ENCODE peak calls at places on chromosomes 5 and 9, in eight cellular contexts. I is GM23338, P is H1, F is HCT116, Q is SK-N-SH, C is K562, R is HepG2, A is GM12878. B is an unnamed sample.

GRCh38 chr5:6220346-6221088 is 157.8 kb downstream of the MED10 start:
- DNase-seq in A (no peak), R (peak), Q (no peak), F (no peak), C (no peak), P (no peak), I (no peak), B (no peak)

GRCh38 chr5:127934791-127935256 is 148.7 kb upstream of the SLC12A2 start:
- DNase-seq in Q (no peak), R (peak), P (peak), F (peak), C (no peak), A (no peak), I (peak), B (peak)

GRCh38 chr9:1083325-1083913 is 33.3 kb downstream of the DMRT2 start:
- DNase-seq in I (peak), F (no peak), Q (peak), C (no peak), P (peak), A (no peak), R (no peak), B (no peak)

GRCh38 chr5:142770650-142771609 is 753 bp downstream of the ARHGAP26 start:
- DNase-seq in A (no peak), R (peak), C (peak), P (no peak), F (no peak), Q (peak), I (peak), B (peak)

GRCh38 chr5:5078009-5078897 is 61.9 kb upstream of the ADAMTS16 start:
- DNase-seq in F (no peak), A (no peak), C (no peak), P (peak), I (peak), Q (peak), R (no peak), B (no peak)

GRCh38 chr9:107286057-107286456 is 3.0 kb downstream of the RAD23B start:
- DNase-seq in I (no peak), Q (no peak), R (peak), F (no peak), C (peak), P (no peak), A (no peak), B (peak)

GRCh38 chr9:136023401-136024225 is 62.4 kb upstream of the UBAC1 start:
- DNase-seq in I (no peak), P (no peak), C (no peak), F (no peak), A (no peak), R (no peak), Q (peak), B (peak)

GRCh38 chr5:66909364-66909763 is 287.2 kb downstream of the CD180 start:
- DNase-seq in R (no peak), F (no peak), Q (no peak), I (no peak), P (no peak), C (no peak), A (no peak), B (no peak)

GRCh38 chr5:150058480-150059126 is 27.8 kb downstream of the CSF1R start:
- DNase-seq in R (no peak), Q (peak), I (no peak), P (no peak), F (no peak), A (no peak), C (peak), B (no peak)

GRCh38 chr9:136392538-136393449 is 7.2 kb downstream of the SNAPC4 start:
- DNase-seq in R (no peak), I (no peak), C (no peak), Q (no peak), F (no peak), P (no peak), A (no peak), B (no peak)

GRCh38 chr9:129930743-129931142 is 95.5 kb downstream of the USP20 start:
- DNase-seq in R (no peak), Q (no peak), A (no peak), F (no peak), C (peak), I (no peak), P (no peak), B (no peak)

GRCh38 chr5:173020643-173021042 is 35.5 kb upstream of the CREBRF start:
- DNase-seq in I (no peak), F (no peak), Q (no peak), A (no peak), C (no peak), P (no peak), R (no peak), B (no peak)

GRCh38 chr5:150341331-150341730 is 16.2 kb upstream of the TCOF1 start:
- DNase-seq in Q (no peak), P (no peak), A (no peak), C (no peak), I (no peak), R (no peak), F (no peak), B (no peak)

GRCh38 chr9:95626885-95627558 is 110.3 kb upstream of the PTCH1 start:
- DNase-seq in I (no peak), F (no peak), Q (no peak), R (no peak), C (no peak), A (no peak), P (no peak), B (peak)

DNA sequence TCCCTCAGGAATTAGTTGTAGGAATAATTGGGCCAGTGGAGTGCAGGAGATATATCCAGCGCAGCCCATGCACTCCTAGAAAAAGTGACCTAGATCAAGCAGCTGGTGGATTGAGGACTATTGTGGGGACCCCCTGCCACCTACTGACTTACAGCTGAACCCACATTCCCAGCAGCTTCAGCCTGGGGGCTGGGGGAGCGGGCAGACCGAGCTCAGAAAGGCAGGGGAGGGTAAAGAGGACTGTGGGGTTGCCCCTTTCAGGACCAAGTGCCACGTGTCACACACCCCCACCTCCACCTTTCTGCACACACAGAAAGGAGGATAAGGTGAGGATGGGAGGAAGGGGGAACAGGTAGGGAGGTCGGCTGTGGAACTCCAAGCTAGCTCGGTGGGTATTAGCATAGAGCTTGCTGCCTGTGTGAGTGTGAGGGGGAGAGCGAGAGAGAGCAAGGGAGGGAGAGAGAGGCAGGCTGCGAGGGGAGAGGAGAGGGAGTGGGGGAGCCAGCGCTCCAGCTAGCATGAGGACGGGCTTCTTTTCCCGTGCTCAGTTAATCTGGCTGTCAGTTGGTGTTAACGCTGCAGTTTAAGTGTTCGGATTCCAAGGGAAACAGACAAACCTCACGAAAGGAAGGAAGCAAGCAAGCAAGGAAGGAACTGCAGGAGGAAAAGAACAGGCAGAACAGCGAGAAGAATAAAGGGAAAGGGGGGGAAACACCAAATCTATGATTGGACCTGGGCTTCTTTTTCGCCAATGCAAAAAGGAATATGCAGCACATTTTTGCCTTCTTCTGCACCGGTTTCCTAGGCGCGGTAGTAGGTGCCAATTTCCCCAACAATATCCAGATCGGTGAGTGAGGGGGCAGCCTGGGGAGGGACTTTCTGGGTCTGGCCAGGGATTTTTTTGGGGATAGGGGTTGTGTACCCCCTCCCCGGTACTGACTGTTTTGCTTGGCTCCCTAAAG is at the start of gene GRIA1:
- DNase-seq in P (peak), Q (peak), R (no peak), F (no peak), I (peak), C (no peak), A (no peak), B (no peak)
- H2AFZ ChIP-seq in P (peak), Q (no peak), R (no peak), F (no peak), I (peak), C (no peak), A (no peak), B (no peak)

GRCh38 chr5:147396070-147396469 is 113.8 kb downstream of the DPYSL3 start:
- DNase-seq in A (no peak), Q (no peak), R (no peak), C (peak), I (no peak), F (no peak), P (no peak), B (no peak)

GRCh38 chr5:147393866-147394265 is 116.0 kb downstream of the DPYSL3 start:
- DNase-seq in I (peak), A (no peak), Q (no peak), R (no peak), C (peak), F (no peak), P (peak), B (no peak)

GRCh38 chr5:147397616-147398015 is 112.3 kb downstream of the DPYSL3 start:
- DNase-seq in Q (no peak), P (no peak), C (peak), R (no peak), A (no peak), F (no peak), I (peak), B (no peak)

GRCh38 chr5:147391781-147392180 is 118.1 kb downstream of the DPYSL3 start:
- DNase-seq in P (no peak), R (peak), A (no peak), Q (peak), I (peak), C (peak), F (peak), B (peak)

DNA sequence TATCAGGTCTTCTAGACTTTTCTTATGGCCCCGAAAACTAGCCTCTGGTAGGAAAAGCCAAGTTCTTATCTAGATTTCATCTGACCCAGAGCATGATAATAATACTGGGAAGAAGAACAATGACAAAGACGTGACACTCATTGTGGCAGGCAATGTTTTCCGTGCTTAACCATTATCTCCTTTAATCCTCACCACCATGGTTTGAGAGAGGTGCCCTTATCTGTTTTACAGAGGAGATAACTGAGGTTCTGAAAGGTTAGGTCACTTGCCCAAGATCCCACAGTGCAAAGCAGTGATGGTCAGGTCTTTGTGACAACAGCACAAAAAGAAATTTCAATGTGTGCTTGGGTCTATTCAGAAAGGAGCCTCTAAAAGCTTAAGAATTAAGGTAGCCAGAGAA is 115.6 kb downstream of the DPYSL3 start:
- DNase-seq in P (no peak), F (no peak), Q (no peak), I (no peak), C (no peak), A (no peak), R (no peak), B (no peak)
- TF ChIP-seq CTCF in P (no peak), F (no peak), Q (no peak), I (no peak), C (no peak), A (no peak), R (no peak), B (no peak)

GRCh38 chr5:61330341-61330878 is 1.6 kb upstream of the ZSWIM6 start:
- DNase-seq in I (peak), F (no peak), Q (peak), P (no peak), A (no peak), R (peak), C (peak), B (peak)

GRCh38 chr5:61331407-61332368 is at the start of gene ZSWIM6:
- DNase-seq in I (peak), C (peak), R (peak), F (peak), Q (peak), A (peak), P (peak), B (peak)

GRCh38 chr5:61329729-61330128 is 2.3 kb upstream of the ZSWIM6 start:
- DNase-seq in R (peak), F (no peak), C (peak), I (peak), P (no peak), Q (no peak), A (no peak), B (peak)

GRCh38 chr5:61332369-61332745 is 299 bp downstream of the ZSWIM6 start:
- DNase-seq in R (no peak), Q (peak), P (no peak), C (peak), F (no peak), I (peak), A (no peak), B (no peak)

GRCh38 chr5:61330879-61331406 is 1.1 kb upstream of the ZSWIM6 start:
- DNase-seq in A (no peak), P (no peak), F (no peak), C (peak), Q (peak), I (peak), R (peak), B (peak)
- TF ChIP-seq POLR2AphosphoS5 in A (no peak), P (no peak), F (peak), C (no peak), Q (no peak), I (no peak), R (no peak), B (no peak)

GRCh38 chr5:176541338-176542134 is 4.3 kb upstream of the RNF44 start:
- DNase-seq in Q (no peak), I (peak), R (peak), A (no peak), C (peak), P (no peak), F (no peak), B (peak)
- H2AFZ ChIP-seq in Q (no peak), I (no peak), R (peak), A (peak), C (peak), P (no peak), F (no peak), B (peak)

GRCh38 chr5:133292300-133292699 is 240.5 kb downstream of the HSPA4 start:
- DNase-seq in C (no peak), P (no peak), Q (no peak), R (no peak), F (peak), A (no peak), I (no peak), B (no peak)

GRCh38 chr5:133290669-133291235 is 238.9 kb downstream of the HSPA4 start:
- DNase-seq in I (no peak), A (no peak), C (no peak), P (no peak), F (no peak), Q (no peak), R (no peak), B (no peak)

GRCh38 chr5:133287500-133287899 is 235.7 kb downstream of the HSPA4 start:
- DNase-seq in A (no peak), C (peak), P (no peak), F (peak), I (peak), Q (peak), R (peak), B (peak)

GRCh38 chr5:133291524-133291923 is 239.7 kb downstream of the HSPA4 start:
- DNase-seq in Q (no peak), F (no peak), C (no peak), P (no peak), I (no peak), R (no peak), A (no peak), B (no peak)

GRCh38 chr5:133289686-133290367 is 238.0 kb downstream of the HSPA4 start:
- DNase-seq in C (no peak), Q (no peak), R (no peak), A (no peak), F (no peak), I (no peak), P (no peak), B (no peak)
- TF ChIP-seq CTCF in C (no peak), Q (no peak), R (no peak), A (no peak), F (no peak), I (no peak), P (no peak), B (no peak)

GRCh38 chr5:56566374-56567249 is 248.7 kb upstream of the MAP3K1 start:
- DNase-seq in C (no peak), A (no peak), F (no peak), P (no peak), I (no peak), Q (no peak), R (peak), B (no peak)
- TF ChIP-seq POLR2AphosphoS5 in C (no peak), A (no peak), F (no peak), P (no peak), I (no peak), Q (no peak), R (no peak), B (no peak)

GRCh38 chr9:72540348-72540873 is 19.0 kb downstream of the TMC1 start:
- DNase-seq in Q (no peak), C (peak), F (no peak), I (no peak), A (no peak), R (no peak), P (no peak), B (no peak)
- H2AFZ ChIP-seq in Q (no peak), C (peak), F (peak), I (peak), A (no peak), R (no peak), P (peak), B (no peak)

DNA sequence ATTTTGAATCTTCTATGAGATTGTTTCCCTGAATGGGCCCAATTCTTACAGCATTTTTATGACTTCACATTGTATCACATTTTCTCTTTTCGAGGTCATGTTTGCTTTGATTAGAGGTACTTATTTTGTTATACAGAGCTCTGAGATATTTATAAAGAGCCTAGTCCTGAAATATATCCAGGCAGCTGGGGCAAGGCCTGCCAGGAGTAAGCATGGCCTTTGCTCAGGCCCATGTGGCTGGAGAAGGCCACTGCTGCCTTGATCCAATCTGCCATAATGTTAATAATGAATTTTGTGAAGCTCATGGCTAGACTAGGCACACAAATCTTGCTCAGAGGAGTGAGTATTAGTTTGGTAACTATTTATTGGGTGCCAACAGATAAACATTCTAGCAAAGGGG is 96.0 kb downstream of the TARS1 start:
- DNase-seq in F (no peak), R (no peak), Q (no peak), I (no peak), C (no peak), A (no peak), P (no peak), B (no peak)
- TF ChIP-seq CTCF in F (no peak), R (no peak), Q (no peak), I (no peak), C (no peak), A (no peak), P (no peak), B (no peak)

DNA sequence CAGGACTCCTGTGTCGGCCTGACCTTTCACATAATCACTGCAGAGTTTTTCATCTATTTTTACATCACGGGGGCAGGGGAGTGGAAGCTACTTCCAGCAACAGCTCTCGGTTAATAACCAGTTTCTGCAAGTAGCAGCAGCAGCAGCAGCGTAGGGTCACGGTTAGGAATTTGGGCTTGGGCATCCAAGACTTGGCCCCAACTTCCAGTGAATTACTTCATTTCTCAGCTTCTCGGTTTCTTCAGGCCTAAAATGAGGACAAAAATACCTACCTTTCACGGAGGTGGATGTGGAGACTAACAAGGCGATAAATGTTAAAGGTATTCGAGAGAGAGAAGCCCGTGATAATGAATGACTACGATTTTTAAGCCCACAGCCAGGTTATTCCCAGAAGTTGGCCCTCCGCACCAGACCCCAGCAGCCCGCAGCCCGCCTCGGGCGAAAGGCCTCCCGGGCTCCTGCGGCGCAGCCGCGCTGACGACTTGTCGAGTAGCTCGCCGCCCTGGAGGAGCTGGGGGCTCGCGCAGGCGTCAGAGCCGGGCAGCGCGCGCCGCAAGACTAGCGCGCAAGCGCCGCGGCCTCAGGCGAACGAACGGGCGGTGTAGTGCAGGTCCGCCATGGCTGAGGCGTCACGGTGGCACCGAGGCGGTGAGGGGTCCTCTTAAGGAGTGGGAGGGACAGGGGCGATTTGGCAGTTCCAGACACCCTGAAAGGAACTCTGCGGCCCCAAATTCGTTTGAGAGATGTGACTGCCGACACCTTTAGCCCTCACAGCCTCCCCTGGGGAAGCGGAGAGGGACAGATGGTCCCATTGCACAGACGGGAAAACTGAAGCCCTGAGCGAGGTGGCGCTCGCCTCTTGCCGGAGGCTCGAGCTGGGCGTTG is at the start of gene PKD2L2:
- DNase-seq in A (peak), R (no peak), I (peak), P (peak), Q (peak), F (no peak), C (peak), B (peak)
- TF ChIP-seq POLR2AphosphoS5 in A (peak), R (no peak), I (peak), P (no peak), Q (peak), F (no peak), C (peak), B (peak)